ENCODE peak calls at places on chromosomes 3 and 15, in ten cellular contexts. T is SK-N-SH treated with all-trans-retinoic acid at 6 μM for 48 hours; V is CD4-positive, CD25-positive, alpha-beta regulatory T cell; J is lung; A is activated CD8-positive, alpha-beta T cell treated with anti-CD3 and anti-CD28 coated beads for 36 hours; S is Right ventricle myocardium inferior; O is heart left ventricle; E is left cardiac atrium; B is activated CD4-positive, alpha-beta T cell treated with anti-CD3 and anti-CD28 coated beads for 36 hours; M is activated T-cell treated with anti-CD3 and anti-CD28 coated beads, Interleukin-2, amount 50 U/mL, for 4 hours. Q is an unnamed sample.

GRCh38 chr15:98955331-98955730 is 52.3 kb downstream of the PGPEP1L start:
- ATAC-seq in E (peak; percentile 39), M (no peak), B (no peak), A (no peak), J (no peak), T (no peak), O (peak; percentile 66), V (no peak), S (no peak), Q (no peak)

GRCh38 chr3:118501152-118501551 is 533.5 kb downstream of the IGSF11 start:
- ATAC-seq in B (no peak), S (no peak), J (peak; percentile 67), M (no peak), E (peak; percentile 53), A (no peak), T (peak; percentile 99), V (no peak), O (peak; percentile 45), Q (peak; percentile 46)

GRCh38 chr3:11154036-11154952 is at the start of gene HRH1:
- ATAC-seq in A (peak; percentile 47), E (peak; percentile 60), J (peak; percentile 35), B (peak; percentile 53), O (peak; percentile 57), S (no peak), T (peak; percentile 61), M (peak; percentile 48), V (no peak), Q (peak; percentile 61)

GRCh38 chr15:71515375-71516186 is 294.8 kb upstream of the NR2E3 start:
- ATAC-seq in T (no peak), B (no peak), A (no peak), M (no peak), V (no peak), S (peak; percentile 22), E (no peak), O (peak; percentile 27), J (no peak), Q (no peak)

GRCh38 chr3:16985608-16986007 is 100.9 kb downstream of the PLCL2 start:
- ATAC-seq in M (no peak), E (no peak), T (no peak), S (no peak), B (no peak), V (no peak), O (peak; percentile 15), J (no peak), A (no peak), Q (no peak)

GRCh38 chr15:67521770-67522568 is 1.0 kb downstream of the C15orf61 start:
- ATAC-seq in B (peak; percentile 25), S (peak; percentile 53), M (no peak), T (peak; percentile 64), A (no peak), V (no peak), O (peak; percentile 51), E (peak; percentile 35), J (no peak), Q (peak; percentile 42)

GRCh38 chr3:5197470-5198312 is 10.2 kb downstream of the EDEM1 start:
- ATAC-seq in J (no peak), T (no peak), V (peak; percentile 79), O (peak; percentile 56), E (peak; percentile 50), M (peak; percentile 66), S (peak; percentile 39), A (peak; percentile 58), B (peak; percentile 63), Q (peak; percentile 44)

GRCh38 chr3:58117561-58118305 is 93.0 kb downstream of the DNASE1L3 start:
- ATAC-seq in B (no peak), V (no peak), O (no peak), M (no peak), S (no peak), J (peak; percentile 44), T (no peak), E (peak; percentile 70), A (no peak), Q (peak; percentile 32)

GRCh38 chr3:122403489-122403888 is 12.4 kb downstream of the WDR5B start:
- ATAC-seq in J (no peak), E (no peak), V (no peak), B (no peak), S (no peak), O (no peak), T (no peak), M (no peak), A (no peak), Q (no peak)

GRCh38 chr3:38003371-38003816 is 12.8 kb downstream of the VILL start:
- ATAC-seq in E (peak; percentile 40), T (peak; percentile 65), A (peak; percentile 60), M (peak; percentile 44), S (peak; percentile 38), B (peak; percentile 31), O (peak; percentile 32), V (peak; percentile 28), J (peak; percentile 45), Q (peak; percentile 31)

GRCh38 chr15:62505761-62506160 is 340.7 kb upstream of the C2CD4B start:
- ATAC-seq in J (no peak), A (no peak), E (peak; percentile 10), M (no peak), V (no peak), T (peak; percentile 12), S (peak; percentile 61), O (peak; percentile 82), B (no peak), Q (no peak)

GRCh38 chr3:123602325-123602724 is 17.5 kb upstream of the HACD2 start:
- ATAC-seq in J (no peak), A (no peak), S (no peak), T (peak; percentile 53), E (no peak), M (no peak), B (no peak), O (no peak), V (no peak), Q (no peak)

GRCh38 chr15:73399163-73399562 is 30.4 kb upstream of the HCN4 start:
- ATAC-seq in B (no peak), S (no peak), V (no peak), A (no peak), E (no peak), M (no peak), J (no peak), O (no peak), T (no peak), Q (no peak)

GRCh38 chr3:177402533-177402932 is 205.3 kb upstream of the TBL1XR1 start:
- ATAC-seq in O (no peak), J (no peak), E (no peak), V (no peak), M (no peak), T (no peak), B (no peak), A (no peak), S (no peak), Q (no peak)

GRCh38 chr15:59059076-59059597 is 45.8 kb upstream of the CCNB2 start:
- ATAC-seq in B (no peak), S (no peak), T (no peak), E (no peak), O (no peak), V (no peak), J (no peak), A (no peak), M (no peak), Q (no peak)

GRCh38 chr15:71802770-71803169 is 7.6 kb upstream of the NR2E3 start:
- ATAC-seq in A (peak; percentile 56), S (no peak), M (no peak), V (no peak), E (no peak), J (no peak), B (peak; percentile 49), O (no peak), T (no peak), Q (no peak)

GRCh38 chr15:99168601-99169580 is 64.0 kb downstream of the SYNM start:
- ATAC-seq in B (no peak), T (no peak), J (no peak), S (no peak), A (no peak), E (no peak), M (peak; percentile 14), V (no peak), O (no peak), Q (no peak)

GRCh38 chr3:134974621-134975020 is 179.6 kb downstream of the EPHB1 start:
- ATAC-seq in J (no peak), V (no peak), A (no peak), S (no peak), B (no peak), M (no peak), O (no peak), T (no peak), E (no peak), Q (no peak)

GRCh38 chr3:171183042-171183441 is 156.5 kb upstream of the SLC2A2 start:
- ATAC-seq in T (no peak), J (no peak), S (no peak), M (no peak), O (no peak), V (no peak), B (no peak), E (peak; percentile 23), A (no peak), Q (no peak)

GRCh38 chr3:188335656-188336055 is 181.7 kb downstream of the LPP start:
- ATAC-seq in A (no peak), M (no peak), E (no peak), T (no peak), O (no peak), S (no peak), V (no peak), B (no peak), J (no peak), Q (no peak)

GRCh38 chr15:51382787-51383186 is 41.3 kb downstream of the GLDN start:
- ATAC-seq in S (no peak), T (peak; percentile 77), V (no peak), E (no peak), O (no peak), A (no peak), B (no peak), J (no peak), M (no peak), Q (no peak)

GRCh38 chr15:71411538-71412482 is 296.5 kb downstream of the THSD4 start:
- ATAC-seq in B (no peak), E (peak; percentile 17), T (no peak), S (peak; percentile 39), J (peak; percentile 83), A (no peak), O (peak; percentile 60), V (no peak), M (no peak), Q (peak; percentile 61)

Q was measured in gastroesophageal sphincter.